ENCODE peak calls at places on chromosomes 7 and 10, in eight cellular contexts. Y is left ventricle myocardium inferior, X is prostate gland, O is ascending aorta, N is DND-41, V is sigmoid colon, M is heart left ventricle, I is heart right ventricle. U is an unnamed sample.
A peak's percentile ranks its signal among the peaks of the same experiment; 100 is the strongest.

GRCh38 chr7:511476-512145 is 8.0 kb downstream of the PDGFA start:
- DNase-seq in Y (peak; percentile 10), X (peak; percentile 79), O (no peak), N (no peak), V (peak; percentile 54), M (no peak), I (peak; percentile 9), U (no peak)

GRCh38 chr10:75244487-75245353 is 9.0 kb upstream of the COMTD1 start:
- DNase-seq in Y (no peak), X (peak; percentile 60), O (peak; percentile 24), N (no peak), V (peak; percentile 45), M (no peak), I (no peak), U (no peak)

GRCh38 chr10:23253780-23254179 is 61.7 kb downstream of the PTF1A start:
- DNase-seq in Y (no peak), X (no peak), O (no peak), N (no peak), V (no peak), M (no peak), I (no peak), U (no peak)

GRCh38 chr7:32275216-32275979 is 205.2 kb upstream of the PDE1C start:
- DNase-seq in Y (no peak), X (no peak), O (no peak), N (no peak), V (no peak), M (no peak), I (no peak), U (no peak)

GRCh38 chr10:25493122-25493893 is 318.5 kb downstream of the GPR158 start:
- DNase-seq in Y (no peak), X (no peak), O (no peak), N (no peak), V (no peak), M (peak; percentile 8), I (no peak), U (no peak)

GRCh38 chr7:42315631-42316030 is 78.6 kb upstream of the GLI3 start:
- DNase-seq in Y (no peak), X (no peak), O (no peak), N (no peak), V (no peak), M (no peak), I (no peak), U (no peak)

GRCh38 chr7:143322646-143323343 is 6.9 kb downstream of the CLCN1 start:
- DNase-seq in Y (peak; percentile 52), X (no peak), O (no peak), N (no peak), V (no peak), M (peak; percentile 59), I (peak; percentile 55), U (peak; percentile 58)

GRCh38 chr10:79098061-79098460 is 29.3 kb downstream of the ZMIZ1 start:
- DNase-seq in Y (no peak), X (no peak), O (no peak), N (no peak), V (no peak), M (no peak), I (no peak), U (no peak)

GRCh38 chr7:95335093-95335492 is 10.8 kb upstream of the PON1 start:
- DNase-seq in Y (no peak), X (no peak), O (no peak), N (no peak), V (no peak), M (no peak), I (no peak), U (no peak)

DNA sequence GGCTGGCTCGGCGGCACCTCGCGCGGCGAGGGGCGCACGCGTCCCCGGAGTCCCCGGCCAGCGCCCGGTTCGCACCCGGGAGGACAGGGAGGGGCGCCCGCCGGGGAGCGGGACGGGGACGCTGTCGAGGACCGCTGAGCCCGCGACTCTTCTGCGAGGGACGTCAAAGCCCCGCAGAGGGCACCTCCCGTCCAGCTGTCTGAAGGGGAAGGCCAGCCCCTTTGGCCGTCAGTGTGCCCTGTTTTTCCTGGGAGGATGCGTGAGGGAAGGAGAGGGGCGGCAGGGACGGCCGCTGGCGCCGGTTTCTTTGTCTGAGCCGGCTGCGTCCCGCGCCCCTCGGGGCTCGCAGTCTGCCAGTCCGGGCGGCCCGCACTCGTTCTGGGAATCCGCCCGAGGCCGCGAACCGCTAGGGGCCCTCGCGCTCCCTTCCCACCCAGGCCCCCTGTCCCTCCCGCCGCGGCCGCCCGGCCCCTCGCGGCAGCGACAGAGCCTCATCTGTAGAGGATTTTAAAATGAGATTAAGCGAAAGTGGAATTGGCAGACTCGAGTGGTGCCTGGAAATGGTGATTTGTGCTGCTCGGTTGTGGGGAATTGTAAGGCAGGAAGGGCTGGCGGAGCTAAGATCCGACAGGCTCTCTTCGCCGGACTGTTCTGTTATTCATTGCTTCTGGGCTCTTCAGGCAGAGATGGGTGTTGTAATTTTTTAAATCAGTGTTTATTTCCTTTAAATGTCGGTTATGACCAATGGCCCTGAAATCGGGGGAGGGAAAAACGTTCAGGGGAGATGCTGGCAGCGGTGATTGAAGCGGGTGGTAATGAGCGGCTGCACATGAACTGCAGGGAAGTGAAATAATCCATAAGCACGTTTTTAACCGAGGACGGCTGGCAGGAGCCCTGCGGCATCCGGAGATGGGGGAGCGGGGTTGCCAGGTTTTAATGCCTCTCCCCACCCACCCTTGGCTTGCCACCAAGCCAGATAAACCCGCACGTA is 622 bp upstream of the RELN start:
- DNase-seq in Y (no peak), X (no peak), O (no peak), N (no peak), V (no peak), M (no peak), I (no peak), U (no peak)
- H3K27me3 ChIP-seq in Y (peaks cover 94% of the 10 kb centered on the region), X (peaks cover 3% of the 10 kb centered on the region), O (no peaks in the 10 kb centered on the region), N (peaks cover 3% of the 10 kb centered on the region), V (peaks cover 49% of the 10 kb centered on the region), M (peaks cover 67% of the 10 kb centered on the region), I (no peaks in the 10 kb centered on the region), U (peaks cover 9% of the 10 kb centered on the region)

GRCh38 chr10:92757720-92758119 is 68.0 kb downstream of the HHEX start:
- DNase-seq in Y (no peak), X (no peak), O (no peak), N (no peak), V (no peak), M (no peak), I (no peak), U (no peak)

GRCh38 chr10:92755725-92756124 is 66.0 kb downstream of the HHEX start:
- DNase-seq in Y (no peak), X (no peak), O (no peak), N (no peak), V (no peak), M (no peak), I (no peak), U (no peak)

GRCh38 chr10:92757066-92757716 is 67.4 kb downstream of the HHEX start:
- DNase-seq in Y (peak; percentile 79), X (peak; percentile 61), O (peak; percentile 96), N (no peak), V (peak; percentile 97), M (peak; percentile 87), I (peak; percentile 74), U (no peak)

GRCh38 chr10:92758594-92758993 is 68.8 kb downstream of the HHEX start:
- DNase-seq in Y (no peak), X (no peak), O (no peak), N (no peak), V (no peak), M (no peak), I (no peak), U (no peak)

DNA sequence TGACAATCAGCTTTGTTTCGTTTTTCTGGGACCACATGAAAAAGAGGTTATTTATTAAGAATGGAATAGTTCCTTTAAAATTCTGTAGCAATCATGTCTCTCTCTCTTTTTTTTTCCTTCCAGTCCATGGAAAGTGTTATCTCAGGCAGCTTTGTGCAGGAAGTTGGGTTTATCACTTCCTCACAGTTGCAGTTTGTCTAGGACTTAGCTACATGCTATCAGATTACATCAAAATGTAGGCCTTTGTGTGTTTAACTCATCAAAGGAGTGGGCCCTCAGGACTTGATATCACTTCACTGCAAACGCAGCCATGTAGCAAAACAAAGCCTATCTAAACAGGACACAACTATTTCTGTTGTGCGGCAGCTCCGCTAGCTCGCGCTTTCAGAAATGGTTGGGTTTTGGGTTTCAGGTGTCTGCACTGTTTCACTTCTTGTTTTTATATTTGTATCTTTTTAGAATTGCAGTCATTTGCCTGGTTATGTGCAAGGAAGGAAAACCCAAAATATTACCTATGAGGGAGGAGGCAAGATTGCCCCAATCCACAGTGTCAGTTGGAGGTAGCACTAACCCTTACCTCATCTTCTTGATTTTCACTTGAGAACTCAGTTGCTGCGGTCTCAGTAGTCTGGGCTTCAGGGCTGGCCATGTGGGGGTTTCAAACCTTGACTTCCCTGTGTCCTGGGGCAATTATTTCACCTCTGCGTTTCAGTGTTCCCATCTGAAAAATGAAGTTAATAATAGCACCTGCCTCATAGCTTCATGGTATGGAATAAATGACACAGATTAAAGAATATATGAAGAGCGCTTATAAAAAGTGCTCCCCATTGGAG is 66.7 kb downstream of the HHEX start:
- DNase-seq in Y (no peak), X (no peak), O (no peak), N (no peak), V (no peak), M (peak; percentile 19), I (no peak), U (no peak)
- H3K4me1 ChIP-seq in Y (peaks cover 27% of the 10 kb centered on the region), X (no peaks in the 10 kb centered on the region), O (peaks cover 13% of the 10 kb centered on the region), N (peaks cover 11% of the 10 kb centered on the region), V (peaks cover 37% of the 10 kb centered on the region), M (peaks cover 9% of the 10 kb centered on the region), I (peaks cover 18% of the 10 kb centered on the region), U (peaks cover 32% of the 10 kb centered on the region)

GRCh38 chr10:133277277-133277992 is 767 bp upstream of the ADAM8 start:
- DNase-seq in Y (no peak), X (no peak), O (no peak), N (no peak), V (no peak), M (no peak), I (no peak), U (no peak)

GRCh38 chr10:133274751-133275682 is 1.7 kb downstream of the ADAM8 start:
- DNase-seq in Y (no peak), X (no peak), O (no peak), N (no peak), V (no peak), M (no peak), I (no peak), U (peak; percentile 82)

GRCh38 chr10:133276100-133276434 is 601 bp downstream of the ADAM8 start:
- DNase-seq in Y (no peak), X (no peak), O (no peak), N (no peak), V (no peak), M (no peak), I (no peak), U (no peak)

GRCh38 chr10:133276435-133277201 is at the start of gene ADAM8:
- DNase-seq in Y (no peak), X (no peak), O (no peak), N (no peak), V (no peak), M (no peak), I (peak; percentile 48), U (peak; percentile 94)

DNA sequence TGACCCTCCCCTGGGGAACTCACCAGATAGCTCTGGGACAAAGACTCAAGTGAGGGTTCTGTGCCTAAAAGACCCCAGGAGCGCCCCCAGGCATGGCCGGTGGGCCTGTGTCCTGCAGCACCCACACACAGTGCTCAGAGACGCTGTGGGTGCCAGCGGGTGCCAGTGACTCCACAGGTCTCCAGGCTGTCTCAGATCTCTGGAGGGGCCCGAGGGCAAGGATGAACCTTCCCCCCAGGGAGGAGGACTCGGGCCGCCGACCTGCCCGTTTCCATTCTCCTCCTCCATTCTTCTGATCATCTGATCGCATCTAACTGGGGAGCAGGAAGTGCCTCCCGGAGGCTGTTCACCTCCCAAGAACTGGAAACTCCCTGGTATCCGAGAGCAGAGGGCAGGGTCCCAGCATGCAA is 980 bp downstream of the ADAM8 start:
- DNase-seq in Y (no peak), X (no peak), O (no peak), N (no peak), V (no peak), M (no peak), I (no peak), U (no peak)
- TF ChIP-seq CTCF in Y (no peak), X (no peak), O (no peak), N (no peak), V (no peak), M (no peak), I (no peak), U (no peak)

GRCh38 chr10:97175586-97175985 is 10.2 kb downstream of the SLIT1 start:
- DNase-seq in Y (no peak), X (no peak), O (no peak), N (no peak), V (no peak), M (no peak), I (no peak), U (no peak)
- H3K27me3 ChIP-seq in Y (peaks cover 77% of the 10 kb centered on the region), X (no peaks in the 10 kb centered on the region), O (no peaks in the 10 kb centered on the region), N (peaks cover 19% of the 10 kb centered on the region), V (peaks cover 48% of the 10 kb centered on the region), M (peaks cover 32% of the 10 kb centered on the region), I (no peaks in the 10 kb centered on the region), U (no peaks in the 10 kb centered on the region)

U was measured in upper lobe of left lung.